ENCODE peak calls at places on chromosomes 11 and 22, in five cellular contexts. O is CD8-positive, alpha-beta memory T cell; Z is tibial nerve; I is osteoblast; M is prostate gland. T is an unnamed sample.

GRCh38 chr11:8247312-8247711 is 16.4 kb downstream of the LMO1 start:
- DNase-seq in O (no peak), Z (no peak), I (peak; percentile 53), M (no peak), T (no peak)

GRCh38 chr22:36106910-36107309 is 53.6 kb downstream of the APOL3 start:
- DNase-seq in O (no peak), Z (no peak), I (no peak), M (no peak), T (no peak)

GRCh38 chr11:108242422-108242821 is 19.6 kb downstream of the ATM start:
- DNase-seq in O (no peak), Z (no peak), I (no peak), M (no peak), T (no peak)

GRCh38 chr22:46038516-46039430 is 61.8 kb upstream of the WNT7B start:
- DNase-seq in O (no peak), Z (no peak), I (peak; percentile 85), M (no peak), T (peak; percentile 62)

GRCh38 chr22:37842015-37842793 is 1.9 kb downstream of the ANKRD54 start:
- DNase-seq in O (no peak), Z (no peak), I (peak; percentile 18), M (no peak), T (no peak)

GRCh38 chr11:24637520-24637919 is 140.7 kb downstream of the LUZP2 start:
- DNase-seq in O (no peak), Z (no peak), I (no peak), M (no peak), T (no peak)

GRCh38 chr11:69200331-69201047 is 44.8 kb downstream of the SMIM38 start:
- DNase-seq in O (no peak), Z (no peak), I (peak; percentile 21), M (no peak), T (peak; percentile 62)

GRCh38 chr22:27886843-27887151 is 32.3 kb downstream of the PITPNB start:
- DNase-seq in O (no peak), Z (no peak), I (no peak), M (no peak), T (no peak)

DNA sequence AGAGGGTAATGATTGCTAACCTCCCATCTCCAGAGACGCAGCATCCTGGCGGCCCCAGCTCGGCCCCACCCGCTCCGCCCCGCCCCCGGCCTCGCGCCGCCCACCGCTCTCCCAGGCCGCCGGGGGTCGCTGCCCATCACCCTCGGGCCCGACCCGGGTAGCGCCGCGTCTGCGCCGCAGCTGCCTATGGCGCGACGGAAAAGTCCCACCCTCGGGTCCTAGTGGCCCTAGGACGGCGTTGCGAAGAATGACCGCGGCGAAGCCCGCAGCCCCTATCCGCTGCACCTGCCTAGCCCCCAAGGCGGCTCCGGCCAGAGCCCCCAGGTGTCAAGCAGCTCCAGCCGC is 457 bp downstream of the CPSF7 start:
- DNase-seq in O (peak; percentile 71), Z (no peak), I (peak; percentile 85), M (no peak), T (no peak)
- H3K27ac ChIP-seq in O (peak overlapping the region; percentile 97), Z (peak overlapping the region; percentile 97), I (peak overlapping the region; percentile 94), M (peak overlapping the region; percentile 98), T (peak overlapping the region; percentile 99)

GRCh38 chr22:41914611-41915034 is 251 bp downstream of the SHISA8 start:
- DNase-seq in O (no peak), Z (no peak), I (peak; percentile 90), M (no peak), T (no peak)
- H3K4me3 ChIP-seq in O (no peak overlapping the region), Z (peak overlapping the region; percentile 31), I (no peak overlapping the region), M (peak overlapping the region; percentile 25), T (peak overlapping the region; percentile 48)

DNA sequence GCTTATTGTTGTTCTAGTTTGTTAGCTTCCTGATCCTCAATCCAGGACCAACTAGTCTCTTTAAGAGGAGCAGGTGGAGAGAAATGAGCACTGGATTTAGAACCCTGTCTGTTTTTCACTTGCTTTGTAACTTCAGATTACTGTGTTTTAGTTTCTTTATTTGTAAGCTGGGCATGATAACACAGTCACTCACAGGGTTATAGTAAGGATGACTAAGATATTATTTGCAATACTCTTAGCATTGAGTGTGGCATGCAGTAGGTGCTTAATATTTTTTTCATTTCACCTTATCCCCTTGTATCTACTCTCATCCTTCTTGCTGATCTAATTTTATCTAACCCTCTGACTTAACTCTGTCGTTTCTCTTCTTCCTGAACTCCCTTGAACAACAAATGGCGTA is 33.8 kb downstream of the DNHD1 start:
- DNase-seq in O (no peak), Z (no peak), I (no peak), M (no peak), T (no peak)
- H3K27ac ChIP-seq in O (no peak overlapping the region), Z (no peak overlapping the region), I (no peak overlapping the region), M (no peak overlapping the region), T (no peak overlapping the region)

GRCh38 chr11:17408641-17409040 is 20.2 kb upstream of the KCNJ11 start:
- DNase-seq in O (no peak), Z (no peak), I (no peak), M (no peak), T (no peak)
- H3K4me3 ChIP-seq in O (no peak overlapping the region), Z (no peak overlapping the region), I (no peak overlapping the region), M (no peak overlapping the region), T (no peak overlapping the region)

GRCh38 chr11:104830080-104830479 is 68.2 kb downstream of the CASP12 start:
- DNase-seq in O (no peak), Z (no peak), I (peak; percentile 21), M (no peak), T (no peak)
- H3K27ac ChIP-seq in O (no peak overlapping the region), Z (no peak overlapping the region), I (no peak overlapping the region), M (no peak overlapping the region), T (no peak overlapping the region)

GRCh38 chr11:131063638-131064037 is 147.4 kb upstream of the SNX19 start:
- DNase-seq in O (no peak), Z (no peak), I (no peak), M (no peak), T (no peak)
- H3K4me3 ChIP-seq in O (no peak overlapping the region), Z (no peak overlapping the region), I (no peak overlapping the region), M (no peak overlapping the region), T (no peak overlapping the region)

GRCh38 chr22:40708177-40708576 is 28.9 kb downstream of the MCHR1 start:
- DNase-seq in O (no peak), Z (no peak), I (no peak), M (no peak), T (no peak)
- H3K27ac ChIP-seq in O (no peak overlapping the region), Z (no peak overlapping the region), I (no peak overlapping the region), M (no peak overlapping the region), T (no peak overlapping the region)

DNA sequence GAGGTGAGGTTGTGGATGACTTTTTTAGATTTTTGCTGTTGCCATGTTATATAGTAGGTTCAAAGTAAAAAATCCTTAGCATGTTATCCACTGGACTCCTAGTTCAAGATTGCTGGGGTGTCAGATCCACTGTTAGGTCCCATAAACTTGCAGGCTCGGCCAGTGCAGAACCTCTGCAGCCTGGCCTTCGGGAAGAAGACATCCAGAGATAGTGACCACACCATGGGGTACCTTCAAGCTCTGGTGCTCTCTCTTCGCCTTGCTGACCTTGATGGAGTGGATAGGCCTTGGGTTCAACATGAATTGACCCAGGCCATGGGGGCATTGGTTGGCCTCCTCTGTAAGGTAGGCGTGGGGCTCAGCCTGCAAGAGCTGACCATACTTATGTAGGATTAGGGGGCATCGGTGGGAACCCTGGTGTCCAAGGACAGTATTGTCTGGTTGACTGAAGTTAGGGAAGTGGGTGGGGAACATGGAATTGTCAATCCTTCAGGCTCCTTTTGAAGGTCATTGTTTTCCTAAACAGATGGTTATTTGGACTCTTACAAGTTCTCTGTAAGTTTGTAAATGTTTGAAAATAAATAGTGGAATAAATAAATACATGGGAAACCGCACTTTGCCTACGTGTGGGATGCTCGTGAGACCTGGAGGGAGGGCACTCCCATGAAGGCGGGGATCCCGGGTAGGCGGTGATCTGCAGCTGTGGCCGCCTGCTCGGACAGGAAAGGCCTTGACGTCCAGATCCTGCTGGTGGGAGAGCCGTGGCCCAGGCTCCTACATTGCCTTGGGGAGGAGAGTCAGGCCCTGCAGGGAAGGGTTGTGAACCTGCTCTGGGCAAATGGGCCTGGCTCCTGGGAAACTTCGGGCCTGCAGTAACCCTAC is 37.1 kb downstream of the BCR start:
- DNase-seq in O (no peak), Z (no peak), I (no peak), M (no peak), T (no peak)
- H3K4me3 ChIP-seq in O (no peak overlapping the region), Z (no peak overlapping the region), I (no peak overlapping the region), M (no peak overlapping the region), T (no peak overlapping the region)

DNA sequence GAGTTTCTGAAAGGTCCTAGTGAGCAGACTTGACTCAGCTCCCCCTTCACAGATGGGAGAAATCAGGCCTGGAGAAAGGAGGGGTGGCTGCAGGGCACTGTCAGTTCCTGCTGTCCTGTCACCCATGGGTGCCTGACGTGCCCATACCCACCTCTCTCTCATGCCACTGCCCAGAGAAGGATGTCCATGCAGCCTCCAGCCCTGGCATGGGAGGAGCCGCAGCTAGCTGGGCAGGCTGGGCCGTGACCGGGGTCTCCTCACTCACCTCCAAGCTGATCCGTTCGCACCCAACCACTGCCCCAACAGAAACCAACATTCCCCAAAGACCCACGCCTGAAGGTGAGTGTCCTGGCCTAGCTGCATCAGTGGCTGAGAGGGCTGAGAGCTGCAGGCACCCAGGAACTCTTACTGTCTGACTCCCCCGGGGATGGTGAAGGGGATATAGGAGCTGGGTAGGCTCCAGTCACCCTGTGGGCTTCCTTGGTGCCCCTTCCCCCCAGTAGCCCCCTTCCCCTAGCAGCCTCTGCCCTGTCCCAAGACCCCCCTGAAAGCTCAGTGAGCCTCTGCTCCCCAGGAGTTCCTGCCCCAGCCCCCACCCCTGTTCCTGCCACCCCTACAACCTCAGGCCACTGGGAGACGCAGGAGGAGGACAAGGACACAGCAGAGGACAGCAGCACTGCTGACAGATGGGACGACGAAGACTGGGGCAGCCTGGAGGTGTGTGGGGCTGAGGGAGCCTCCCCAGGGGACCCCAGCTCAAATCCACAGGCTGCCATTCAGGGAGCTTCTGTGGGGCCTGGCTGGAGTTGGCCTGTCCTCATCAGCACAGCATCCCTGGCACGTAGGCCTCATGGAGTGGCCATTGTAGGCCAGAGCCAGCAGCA is 11.8 kb downstream of the SCYL1 start:
- DNase-seq in O (no peak), Z (no peak), I (peak; percentile 88), M (no peak), T (no peak)
- H3K27ac ChIP-seq in O (no peak overlapping the region), Z (no peak overlapping the region), I (no peak overlapping the region), M (no peak overlapping the region), T (peak overlapping the region; percentile 22)